ENCODE peak calls at places on chromosomes 3 and 15, in seven cellular contexts. X is IMR-90, O is mesendoderm, C is mesenchymal stem cell, E is H9, P is H1, S is trophoblast cell. L is an unnamed sample.

GRCh38 chr15:54288049-54288448 is 309.8 kb downstream of the UNC13C start:
- DNase-seq in X (no peak), O (no peak), C (no peak), E (no peak), P (no peak), S (no peak), L (no peak)

GRCh38 chr3:82224661-82225060 is 463.2 kb upstream of the GBE1 start:
- DNase-seq in X (no peak), O (no peak), C (no peak), E (no peak), P (no peak), S (no peak), L (no peak)

GRCh38 chr3:16841906-16842709 is 42.6 kb upstream of the PLCL2 start:
- DNase-seq in X (no peak), O (no peak), C (no peak), E (peak; percentile 47), P (peak; percentile 53), S (no peak), L (no peak)

GRCh38 chr3:127212711-127213110 is 19.8 kb downstream of the PRR23E start:
- DNase-seq in X (no peak), O (no peak), C (no peak), E (no peak), P (no peak), S (no peak), L (no peak)

GRCh38 chr15:66840615-66841014 is 138.6 kb downstream of the SMAD6 start:
- DNase-seq in X (no peak), O (no peak), C (peak; percentile 46), E (no peak), P (no peak), S (no peak), L (no peak)

GRCh38 chr15:92693922-92694331 is 38.4 kb upstream of the FAM174B start:
- DNase-seq in X (peak; percentile 3), O (peak; percentile 91), C (peak; percentile 32), E (peak; percentile 81), P (peak; percentile 80), S (peak; percentile 35), L (peak; percentile 30)

GRCh38 chr3:48926425-48927392 is 8.1 kb downstream of the ARIH2 start:
- DNase-seq in X (no peak), O (no peak), C (peak; percentile 45), E (no peak), P (no peak), S (no peak), L (no peak)

GRCh38 chr15:26460165-26460564 is 312.7 kb downstream of the GABRB3 start:
- DNase-seq in X (no peak), O (no peak), C (no peak), E (no peak), P (no peak), S (no peak), L (no peak)

GRCh38 chr3:64300790-64301423 is 75.6 kb upstream of the PRICKLE2 start:
- DNase-seq in X (peak; percentile 82), O (no peak), C (peak; percentile 41), E (no peak), P (no peak), S (no peak), L (no peak)

GRCh38 chr3:179250803-179251476 is at the start of gene KCNMB3:
- DNase-seq in X (no peak), O (no peak), C (no peak), E (no peak), P (no peak), S (no peak), L (no peak)

GRCh38 chr15:43941555-43941954 is 114.8 kb downstream of the WDR76 start:
- DNase-seq in X (no peak), O (no peak), C (no peak), E (no peak), P (no peak), S (no peak), L (no peak)

GRCh38 chr3:61537366-61537765 is 24.0 kb upstream of the PTPRG start:
- DNase-seq in X (no peak), O (peak; percentile 74), C (peak; percentile 28), E (peak; percentile 52), P (no peak), S (no peak), L (no peak)

GRCh38 chr15:71716990-71717389 is 93.4 kb upstream of the NR2E3 start:
- DNase-seq in X (peak; percentile 73), O (no peak), C (peak; percentile 50), E (no peak), P (no peak), S (peak; percentile 2), L (no peak)

DNA sequence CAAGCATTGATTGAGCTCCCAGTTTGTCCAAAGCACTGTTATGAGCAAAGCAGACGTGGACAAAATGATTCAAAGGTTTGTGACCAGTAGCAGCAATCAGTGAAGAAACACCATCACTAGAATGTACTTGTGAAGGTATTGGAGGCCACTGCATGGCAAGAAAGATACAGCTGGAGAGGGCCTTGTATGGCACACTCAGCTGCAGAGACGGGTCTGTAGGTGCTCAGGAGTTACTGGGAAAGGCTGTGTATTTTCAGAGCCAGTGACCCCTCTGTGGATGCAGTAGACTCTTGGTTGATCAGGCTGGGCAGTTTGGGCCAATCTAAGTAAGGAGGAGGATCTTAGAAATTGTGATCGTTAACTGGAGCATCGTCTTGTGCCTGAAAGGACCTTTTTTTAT is 120.0 kb downstream of the GHSR start:
- DNase-seq in X (no peak), O (no peak), C (no peak), E (no peak), P (no peak), S (no peak), L (no peak)
- H3K4ac ChIP-seq in X (no peak overlapping the region), O (no peak overlapping the region), C (no peak overlapping the region), E (no peak overlapping the region), P (no peak overlapping the region), S (no peak overlapping the region), L (no peak overlapping the region)

DNA sequence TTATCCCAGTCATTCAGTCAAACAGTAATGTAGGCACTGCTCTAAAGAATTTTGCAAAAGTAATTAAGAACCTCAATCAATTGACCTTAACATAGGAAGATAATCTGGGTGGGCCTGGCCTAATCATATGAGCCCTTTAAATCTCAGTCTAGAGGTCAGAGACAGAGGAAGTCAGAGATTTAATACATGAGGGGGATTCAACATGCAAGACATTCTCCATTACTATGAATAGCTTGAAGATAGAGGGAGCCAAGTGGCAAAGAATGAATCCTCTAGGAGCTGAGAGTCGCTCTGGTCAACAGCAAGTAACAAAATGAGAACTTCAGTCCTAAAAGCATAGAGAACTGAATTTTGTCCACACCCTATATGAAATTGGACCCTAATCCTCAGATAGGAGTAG is 39.0 kb upstream of the MBNL1 start:
- DNase-seq in X (no peak), O (peak; percentile 15), C (no peak), E (no peak), P (no peak), S (no peak), L (no peak)
- H3K4ac ChIP-seq in X (no peak overlapping the region), O (no peak overlapping the region), C (no peak overlapping the region), E (no peak overlapping the region), P (no peak overlapping the region), S (no peak overlapping the region), L (no peak overlapping the region)

GRCh38 chr3:73255609-73256029 is 194.2 kb downstream of the EBLN2 start:
- DNase-seq in X (peak; percentile 66), O (no peak), C (no peak), E (no peak), P (no peak), S (peak; percentile 51), L (no peak)

GRCh38 chr3:73257186-73257585 is 195.7 kb downstream of the EBLN2 start:
- DNase-seq in X (no peak), O (no peak), C (no peak), E (no peak), P (no peak), S (no peak), L (no peak)

GRCh38 chr3:73259841-73260240 is 198.4 kb downstream of the EBLN2 start:
- DNase-seq in X (no peak), O (no peak), C (no peak), E (no peak), P (no peak), S (no peak), L (no peak)

GRCh38 chr3:73259291-73259690 is 197.8 kb downstream of the EBLN2 start:
- DNase-seq in X (no peak), O (no peak), C (no peak), E (no peak), P (no peak), S (no peak), L (no peak)

DNA sequence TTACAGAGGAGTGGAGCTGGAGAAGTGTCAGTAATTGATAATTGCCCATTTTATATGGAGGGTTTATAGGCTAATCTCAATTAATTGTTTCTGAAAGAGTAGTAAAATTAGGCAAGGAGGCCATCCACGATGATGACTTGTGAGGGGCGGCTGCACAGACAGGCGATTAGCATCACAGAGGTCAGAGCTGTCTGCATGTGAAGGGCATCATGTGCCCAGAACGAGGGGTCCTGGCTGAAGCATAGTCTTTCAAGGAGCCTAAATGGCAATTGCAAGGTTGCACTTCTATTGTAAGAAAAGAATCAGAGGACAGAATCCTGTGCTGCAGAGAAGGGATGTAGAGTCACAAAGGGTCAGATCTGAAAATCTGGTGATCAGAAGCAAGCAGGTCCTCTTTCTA is 196.6 kb downstream of the EBLN2 start:
- DNase-seq in X (no peak), O (no peak), C (no peak), E (no peak), P (no peak), S (no peak), L (no peak)
- H3K4ac ChIP-seq in X (no peak overlapping the region), O (no peak overlapping the region), C (no peak overlapping the region), E (no peak overlapping the region), P (no peak overlapping the region), S (no peak overlapping the region), L (no peak overlapping the region)

GRCh38 chr3:52246264-52246620 is 683 bp downstream of the PPM1M start:
- DNase-seq in X (no peak), O (no peak), C (no peak), E (no peak), P (no peak), S (no peak), L (no peak)

GRCh38 chr3:52248165-52248541 is 2.6 kb downstream of the PPM1M start:
- DNase-seq in X (no peak), O (no peak), C (no peak), E (no peak), P (no peak), S (no peak), L (no peak)

GRCh38 chr3:52248816-52249547 is 3.4 kb downstream of the PPM1M start:
- DNase-seq in X (no peak), O (no peak), C (no peak), E (peak; percentile 29), P (no peak), S (no peak), L (no peak)

GRCh38 chr3:52246728-52247454 is 1.3 kb downstream of the PPM1M start:
- DNase-seq in X (no peak), O (no peak), C (no peak), E (peak; percentile 28), P (no peak), S (no peak), L (no peak)

DNA sequence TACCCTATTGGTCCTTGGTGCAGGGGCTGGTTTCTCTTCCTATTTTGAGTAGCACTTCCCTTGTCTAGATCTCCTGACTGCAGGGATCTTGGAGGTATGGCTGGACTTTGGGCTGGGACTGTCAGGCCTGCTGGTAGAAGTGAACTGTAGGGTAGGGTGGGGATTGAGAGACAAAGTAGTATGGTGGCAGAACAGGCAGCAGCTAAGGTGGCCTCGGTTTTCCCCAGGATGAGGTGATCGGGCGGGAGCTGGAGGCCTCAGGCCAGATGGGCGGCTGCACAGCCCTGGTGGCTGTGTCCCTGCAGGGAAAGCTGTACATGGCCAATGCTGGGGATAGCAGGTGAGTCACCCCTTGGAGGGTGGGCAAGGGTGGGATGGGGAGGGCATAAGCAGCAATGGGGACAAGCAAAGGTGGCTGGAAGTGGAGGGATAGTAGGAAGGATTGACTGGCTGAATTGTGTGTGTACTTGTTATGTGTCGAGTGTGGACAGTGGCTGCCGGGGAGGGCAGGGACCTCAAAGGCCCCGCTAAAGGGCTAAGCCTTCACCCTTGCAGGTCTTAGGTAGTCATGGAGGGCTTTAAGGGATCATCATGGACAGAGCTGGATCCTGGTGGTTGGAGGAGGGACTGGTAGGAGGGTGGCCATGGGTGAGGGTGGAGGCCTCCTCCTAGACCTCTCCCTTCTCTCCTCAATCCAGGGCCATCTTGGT is 2.1 kb downstream of the PPM1M start:
- DNase-seq in X (no peak), O (no peak), C (no peak), E (no peak), P (no peak), S (no peak), L (no peak)
- H3K4ac ChIP-seq in X (no peak overlapping the region), O (no peak overlapping the region), C (no peak overlapping the region), E (no peak overlapping the region), P (no peak overlapping the region), S (no peak overlapping the region), L (no peak overlapping the region)

L was measured in neuronal stem cell.